ENCODE peak calls at places on chromosomes 6 and 20, in four cellular contexts. One of them, this sample, is unnamed.

GRCh38 chr20:856361-856775 is 22.9 kb downstream of the FAM110A start:
- DNase-seq in AG09309: peak
- DNase-seq in M059J: peak
- DNase-seq in GM03348: peak
- DNase-seq in this sample: no peak

GRCh38 chr6:169427856-169428255 is 174.2 kb upstream of the THBS2 start:
- DNase-seq in M059J: peak
- DNase-seq in AG09309: no peak
- DNase-seq in GM03348: peak
- DNase-seq in this sample: no peak

GRCh38 chr6:127435717-127436220 is 23.4 kb downstream of the KIAA0408 start:
- DNase-seq in AG09309: no peak
- DNase-seq in GM03348: no peak
- DNase-seq in M059J: no peak
- DNase-seq in this sample: no peak

GRCh38 chr20:41287327-41287726 is 30.2 kb downstream of the ZHX3 start:
- DNase-seq in M059J: peak
- DNase-seq in GM03348: peak
- DNase-seq in AG09309: no peak
- DNase-seq in this sample: no peak

GRCh38 chr6:111871207-111871606 is 2.0 kb downstream of the FYN start:
- DNase-seq in AG09309: no peak
- DNase-seq in M059J: no peak
- DNase-seq in GM03348: no peak
- DNase-seq in this sample: no peak

GRCh38 chr20:59253779-59254319 is 46.6 kb upstream of the EDN3 start:
- DNase-seq in GM03348: no peak
- DNase-seq in AG09309: no peak
- DNase-seq in M059J: peak
- DNase-seq in this sample: no peak

GRCh38 chr20:21099653-21100589 is 6.2 kb downstream of the LINC00237 start:
- DNase-seq in AG09309: no peak
- DNase-seq in GM03348: peak
- DNase-seq in M059J: peak
- DNase-seq in this sample: no peak

GRCh38 chr20:32941155-32941885 is 62.9 kb downstream of the SUN5 start:
- DNase-seq in M059J: no peak
- DNase-seq in GM03348: no peak
- DNase-seq in AG09309: no peak
- DNase-seq in this sample: no peak

GRCh38 chr6:43016166-43016915 is 2.3 kb downstream of the KLHDC3 start:
- DNase-seq in AG09309: no peak
- DNase-seq in GM03348: no peak
- DNase-seq in M059J: no peak
- DNase-seq in this sample: no peak

GRCh38 chr6:81704700-81705099 is 47.8 kb downstream of the TENT5A start:
- DNase-seq in M059J: no peak
- DNase-seq in GM03348: no peak
- DNase-seq in AG09309: no peak
- DNase-seq in this sample: no peak

GRCh38 chr20:51338692-51339440 is 203.7 kb downstream of the NFATC2 start:
- DNase-seq in AG09309: no peak
- DNase-seq in M059J: peak
- DNase-seq in GM03348: no peak
- DNase-seq in this sample: no peak

GRCh38 chr6:10084276-10084993 is 330.4 kb downstream of the TFAP2A start:
- DNase-seq in GM03348: no peak
- DNase-seq in M059J: peak
- DNase-seq in AG09309: no peak
- DNase-seq in this sample: no peak

GRCh38 chr6:112827793-112828192 is 480.7 kb downstream of the RFPL4B start:
- DNase-seq in M059J: peak
- DNase-seq in AG09309: no peak
- DNase-seq in GM03348: peak
- DNase-seq in this sample: no peak

GRCh38 chr6:139839506-139840156 is 465.2 kb upstream of the CITED2 start:
- DNase-seq in GM03348: peak
- DNase-seq in M059J: peak
- DNase-seq in AG09309: no peak
- DNase-seq in this sample: peak

GRCh38 chr20:20823469-20823868 is 111.0 kb upstream of the RALGAPA2 start:
- DNase-seq in M059J: no peak
- DNase-seq in GM03348: no peak
- DNase-seq in AG09309: no peak
- DNase-seq in this sample: no peak

GRCh38 chr6:130409394-130410095 is 43.7 kb downstream of the TMEM200A start:
- DNase-seq in GM03348: peak
- DNase-seq in M059J: no peak
- DNase-seq in AG09309: no peak
- DNase-seq in this sample: no peak

GRCh38 chr6:152154559-152155356 is 347.3 kb downstream of the ESR1 start:
- DNase-seq in AG09309: no peak
- DNase-seq in M059J: no peak
- DNase-seq in GM03348: no peak
- DNase-seq in this sample: no peak

GRCh38 chr6:149483849-149484635 is 772 bp downstream of the ZC3H12D start:
- DNase-seq in M059J: no peak
- DNase-seq in GM03348: no peak
- DNase-seq in AG09309: no peak
- DNase-seq in this sample: no peak

GRCh38 chr20:36654506-36654905 is 8.5 kb upstream of the SLA2 start:
- DNase-seq in M059J: no peak
- DNase-seq in GM03348: no peak
- DNase-seq in AG09309: no peak
- DNase-seq in this sample: no peak

GRCh38 chr6:52216932-52217331 is 27.4 kb downstream of the IL17F start:
- DNase-seq in AG09309: no peak
- DNase-seq in M059J: no peak
- DNase-seq in GM03348: no peak
- DNase-seq in this sample: no peak

GRCh38 chr6:41777886-41778285 is 1.8 kb downstream of the FRS3 start:
- DNase-seq in AG09309: no peak
- DNase-seq in GM03348: no peak
- DNase-seq in M059J: no peak
- DNase-seq in this sample: no peak

GRCh38 chr6:39059496-39060310 is 11.1 kb downstream of the GLP1R start:
- DNase-seq in M059J: peak
- DNase-seq in GM03348: no peak
- DNase-seq in AG09309: no peak
- DNase-seq in this sample: no peak

GRCh38 chr6:45896783-45897441 is 118.7 kb downstream of the CLIC5 start:
- DNase-seq in GM03348: peak
- DNase-seq in AG09309: peak
- DNase-seq in M059J: peak
- DNase-seq in this sample: peak

GRCh38 chr20:36833275-36834020 is 42.5 kb upstream of the TLDC2 start:
- DNase-seq in M059J: peak
- DNase-seq in GM03348: no peak
- DNase-seq in AG09309: no peak
- DNase-seq in this sample: no peak

GRCh38 chr20:10448270-10449156 is 13.4 kb downstream of the SLX4IP start:
- DNase-seq in GM03348: no peak
- DNase-seq in AG09309: no peak
- DNase-seq in M059J: peak
- DNase-seq in this sample: no peak

GRCh38 chr20:39036851-39037250 is 74.7 kb downstream of the DHX35 start:
- DNase-seq in GM03348: no peak
- DNase-seq in M059J: no peak
- DNase-seq in AG09309: no peak
- DNase-seq in this sample: no peak

GRCh38 chr6:160222491-160222890 is 36.1 kb downstream of the SLC22A2 start:
- DNase-seq in M059J: no peak
- DNase-seq in GM03348: no peak
- DNase-seq in AG09309: no peak
- DNase-seq in this sample: no peak

This sample was measured in BJ.